ENCODE peak calls at places on chromosomes 11 and 22, in six cellular contexts. E is MCF 10A, P is mammary epithelial cell, W is IMR-90, J is left ventricle myocardium inferior, B is GM13977. S is an unnamed sample.

GRCh38 chr11:63478896-63479295 is 12.1 kb downstream of the PLAAT5 start:
- DNase-seq in E (peak), P (peak), W (peak), J (no peak), B (peak), S (peak)

GRCh38 chr11:113505541-113506375 is 30.6 kb upstream of the DRD2 start:
- DNase-seq in E (peak), P (peak), W (peak), J (no peak), B (no peak), S (no peak)

GRCh38 chr11:2148253-2149000 is 9.2 kb upstream of the IGF2 start:
- DNase-seq in E (no peak), P (no peak), W (no peak), J (no peak), B (no peak), S (no peak)

GRCh38 chr22:45757068-45757467 is 85.4 kb downstream of the ATXN10 start:
- DNase-seq in E (no peak), P (no peak), W (peak), J (peak), B (no peak), S (no peak)

GRCh38 chr11:22521226-22521625 is 104.4 kb downstream of the FANCF start:
- DNase-seq in E (peak), P (peak), W (peak), J (no peak), B (no peak), S (no peak)

GRCh38 chr22:35343664-35344550 is 37.0 kb upstream of the HMOX1 start:
- DNase-seq in E (no peak), P (no peak), W (no peak), J (no peak), B (no peak), S (no peak)

GRCh38 chr11:108565653-108566052 is 27.9 kb downstream of the EXPH5 start:
- DNase-seq in E (no peak), P (no peak), W (no peak), J (no peak), B (no peak), S (no peak)

GRCh38 chr22:22546490-22546889 is 12.6 kb downstream of the PRAME start:
- DNase-seq in E (peak), P (no peak), W (peak), J (no peak), B (no peak), S (no peak)

GRCh38 chr11:2578006-2578933 is 121.5 kb downstream of the KCNQ1OT1 start:
- DNase-seq in E (no peak), P (no peak), W (no peak), J (peak), B (no peak), S (no peak)

GRCh38 chr11:32374261-32374711 is 61.1 kb downstream of the WT1 start:
- DNase-seq in E (peak), P (no peak), W (peak), J (no peak), B (peak), S (peak)

GRCh38 chr11:115724709-115725108 is 220.5 kb upstream of the CADM1 start:
- DNase-seq in E (no peak), P (peak), W (peak), J (no peak), B (no peak), S (no peak)

GRCh38 chr22:46883547-46883946 is 121.1 kb downstream of the TBC1D22A start:
- DNase-seq in E (no peak), P (no peak), W (no peak), J (no peak), B (no peak), S (no peak)

GRCh38 chr22:42745118-42745517 is 24.4 kb upstream of the A4GALT start:
- DNase-seq in E (peak), P (peak), W (peak), J (no peak), B (peak), S (no peak)

GRCh38 chr11:6650980-6651379 is 4.6 kb downstream of the DCHS1 start:
- DNase-seq in E (no peak), P (no peak), W (peak), J (no peak), B (peak), S (no peak)

GRCh38 chr11:76814414-76814813 is 31.3 kb downstream of the TSKU start:
- DNase-seq in E (no peak), P (no peak), W (no peak), J (no peak), B (no peak), S (no peak)

GRCh38 chr11:108929241-108929640 is 264.4 kb downstream of the DDX10 start:
- DNase-seq in E (peak), P (peak), W (peak), J (no peak), B (no peak), S (no peak)

GRCh38 chr11:10934293-10934850 is 76.5 kb upstream of the ZBED5 start:
- DNase-seq in E (peak), P (peak), W (no peak), J (no peak), B (no peak), S (no peak)

GRCh38 chr11:133980665-133981064 is 23.9 kb upstream of the IGSF9B start:
- DNase-seq in E (no peak), P (no peak), W (no peak), J (no peak), B (no peak), S (no peak)

GRCh38 chr22:49658902-49659280 is 168.8 kb downstream of the BRD1 start:
- DNase-seq in E (no peak), P (no peak), W (no peak), J (no peak), B (no peak), S (no peak)

GRCh38 chr11:63510360-63511130 is 4.7 kb downstream of the LGALS12 start:
- DNase-seq in E (peak), P (no peak), W (no peak), J (peak), B (no peak), S (peak)

GRCh38 chr11:90135016-90135415 is 553 bp downstream of the NAALAD2 start:
- DNase-seq in E (no peak), P (no peak), W (no peak), J (no peak), B (no peak), S (no peak)

GRCh38 chr11:86495341-86495740 is 120.7 kb downstream of the CCDC81 start:
- DNase-seq in E (no peak), P (no peak), W (no peak), J (no peak), B (no peak), S (no peak)

GRCh38 chr22:23539135-23539838 is 40.8 kb downstream of the IGLL1 start:
- DNase-seq in E (peak), P (peak), W (peak), J (peak), B (peak), S (peak)

GRCh38 chr11:3165152-3165705 is at the start of gene OSBPL5:
- DNase-seq in E (peak), P (peak), W (peak), J (peak), B (no peak), S (no peak)

GRCh38 chr11:22920939-22921565 is 60.8 kb upstream of the CCDC179 start:
- DNase-seq in E (peak), P (peak), W (peak), J (no peak), B (peak), S (peak)

GRCh38 chr11:16096336-16096735 is 260.0 kb downstream of the SOX6 start:
- DNase-seq in E (peak), P (no peak), W (peak), J (no peak), B (no peak), S (no peak)

GRCh38 chr11:6612816-6613136 is 760 bp upstream of the TAF10 start:
- DNase-seq in E (no peak), P (no peak), W (no peak), J (no peak), B (no peak), S (no peak)

GRCh38 chr22:29820941-29821789 is 16.9 kb downstream of the ASCC2 start:
- DNase-seq in E (peak), P (peak), W (peak), J (peak), B (peak), S (peak)

GRCh38 chr22:50518628-50519027 is 6.8 kb downstream of the SCO2 start:
- DNase-seq in E (no peak), P (no peak), W (no peak), J (no peak), B (no peak), S (no peak)

GRCh38 chr11:28699701-28700100 is 591.5 kb downstream of the METTL15 start:
- DNase-seq in E (no peak), P (no peak), W (peak), J (no peak), B (no peak), S (no peak)
- TF ChIP-seq CTCF in E (no peak), P (no peak), W (no peak), J (no peak), B (no peak), S (no peak)

DNA sequence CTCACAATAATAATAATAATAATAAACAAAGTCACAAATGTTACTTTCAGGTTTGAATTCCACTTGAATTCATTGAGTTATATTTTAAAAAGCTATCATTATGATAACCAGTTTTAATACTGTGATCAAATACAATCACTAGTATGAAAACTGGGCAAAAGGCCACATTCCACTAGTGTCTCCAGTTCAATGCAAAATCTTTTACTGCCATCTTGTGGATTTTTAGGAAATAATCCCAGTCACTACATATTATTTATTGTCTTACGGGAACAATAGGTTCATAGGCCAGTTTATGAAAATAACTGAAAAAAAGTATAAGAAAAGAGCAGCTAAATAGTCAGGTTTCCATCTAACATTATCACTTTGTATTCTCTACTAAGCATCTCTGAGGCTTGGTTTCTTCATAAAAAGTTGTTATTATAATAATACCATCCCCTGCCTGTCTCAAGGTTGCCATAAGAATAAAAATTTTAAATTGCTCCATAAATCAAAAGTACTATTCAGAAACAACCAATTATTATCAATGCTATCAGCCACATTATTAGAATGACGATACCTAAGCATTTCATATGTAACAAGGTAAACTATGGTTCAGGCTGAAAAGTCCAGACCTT is 533.9 kb upstream of the CCDC90B start:
- DNase-seq in E (peak), P (peak), W (peak), J (no peak), B (peak), S (peak)
- TF ChIP-seq CTCF in E (peak), P (peak), W (peak), J (peak), B (peak), S (peak)

DNA sequence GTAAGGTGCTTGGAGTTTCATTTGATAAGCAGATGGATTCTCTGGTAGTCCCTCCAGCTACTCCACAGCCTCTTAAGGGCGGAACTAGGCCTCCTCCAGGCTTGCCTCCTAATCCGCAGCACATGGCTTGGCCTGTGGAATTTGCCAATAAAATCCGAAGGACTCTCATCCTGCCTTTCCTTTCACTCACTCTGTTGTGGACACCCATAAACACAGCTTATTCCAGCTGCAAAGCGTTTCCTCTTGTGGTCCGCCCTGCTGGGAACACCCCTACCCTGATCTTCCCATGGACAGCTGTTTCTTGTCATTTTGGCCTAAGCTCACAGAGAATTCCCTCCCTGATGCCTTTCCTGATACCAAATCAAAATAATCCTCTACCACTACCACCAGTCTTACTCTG is 546.2 kb downstream of the NTM start:
- DNase-seq in E (no peak), P (no peak), W (peak), J (no peak), B (no peak), S (no peak)
- TF ChIP-seq CTCF in E (no peak), P (no peak), W (no peak), J (no peak), B (no peak), S (no peak)

GRCh38 chr22:20271114-20271994 is 3.2 kb upstream of the RTN4R start:
- DNase-seq in E (no peak), P (no peak), W (no peak), J (no peak), B (no peak), S (no peak)
- TF ChIP-seq CTCF in E (no peak), P (no peak), W (no peak), J (no peak), B (no peak), S (no peak)

GRCh38 chr11:12158926-12159325 is 48.5 kb downstream of the MICAL2 start:
- DNase-seq in E (no peak), P (no peak), W (peak), J (no peak), B (no peak), S (no peak)

GRCh38 chr11:12155696-12156095 is 45.3 kb downstream of the MICAL2 start:
- DNase-seq in E (no peak), P (no peak), W (no peak), J (no peak), B (no peak), S (no peak)

GRCh38 chr11:12154871-12155668 is 44.7 kb downstream of the MICAL2 start:
- DNase-seq in E (no peak), P (no peak), W (no peak), J (no peak), B (no peak), S (no peak)

GRCh38 chr11:12156301-12157140 is 46.1 kb downstream of the MICAL2 start:
- DNase-seq in E (no peak), P (no peak), W (no peak), J (no peak), B (no peak), S (no peak)

GRCh38 chr11:12157241-12157661 is 46.9 kb downstream of the MICAL2 start:
- DNase-seq in E (no peak), P (no peak), W (peak), J (no peak), B (no peak), S (no peak)
- TF ChIP-seq CTCF in E (no peak), P (no peak), W (no peak), J (no peak), B (no peak), S (no peak)

DNA sequence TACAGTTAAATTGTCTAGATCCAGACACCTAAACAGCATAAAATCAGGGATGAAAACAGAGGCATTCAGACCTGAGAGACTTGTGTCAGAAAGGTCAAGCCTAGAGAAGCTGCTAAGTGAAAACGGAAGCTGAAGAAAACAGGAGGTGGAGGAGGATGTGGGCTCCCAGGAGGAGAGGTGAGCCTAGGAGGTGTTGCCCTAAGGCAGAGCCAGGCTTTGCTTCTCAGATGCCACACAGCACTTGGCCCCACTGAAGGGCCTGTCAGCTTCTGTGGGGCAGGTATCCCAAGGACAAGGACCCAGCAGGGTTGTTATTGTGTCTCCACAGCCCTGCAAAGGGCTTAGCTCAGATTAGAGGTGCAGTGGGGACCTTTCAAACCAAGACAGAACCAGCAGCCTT is 14.4 kb downstream of the UFD1 start:
- DNase-seq in E (no peak), P (no peak), W (no peak), J (no peak), B (no peak), S (no peak)
- TF ChIP-seq CTCF in E (no peak), P (no peak), W (no peak), J (no peak), B (no peak), S (no peak)

GRCh38 chr22:26393929-26394328 is 35.1 kb upstream of the ASPHD2 start:
- DNase-seq in E (no peak), P (no peak), W (no peak), J (no peak), B (no peak), S (no peak)
- TF ChIP-seq CTCF in E (no peak), P (no peak), W (no peak), J (no peak), B (peak), S (no peak)

GRCh38 chr11:73528877-73529530 is 68.9 kb downstream of the FAM168A start:
- DNase-seq in E (no peak), P (no peak), W (no peak), J (no peak), B (no peak), S (no peak)

GRCh38 chr11:73528013-73528412 is 69.9 kb downstream of the FAM168A start:
- DNase-seq in E (no peak), P (no peak), W (no peak), J (no peak), B (no peak), S (no peak)

GRCh38 chr11:73531386-73531785 is 66.5 kb downstream of the FAM168A start:
- DNase-seq in E (no peak), P (no peak), W (no peak), J (no peak), B (no peak), S (no peak)

GRCh38 chr11:73528420-73528819 is 69.5 kb downstream of the FAM168A start:
- DNase-seq in E (no peak), P (no peak), W (no peak), J (no peak), B (no peak), S (no peak)

DNA sequence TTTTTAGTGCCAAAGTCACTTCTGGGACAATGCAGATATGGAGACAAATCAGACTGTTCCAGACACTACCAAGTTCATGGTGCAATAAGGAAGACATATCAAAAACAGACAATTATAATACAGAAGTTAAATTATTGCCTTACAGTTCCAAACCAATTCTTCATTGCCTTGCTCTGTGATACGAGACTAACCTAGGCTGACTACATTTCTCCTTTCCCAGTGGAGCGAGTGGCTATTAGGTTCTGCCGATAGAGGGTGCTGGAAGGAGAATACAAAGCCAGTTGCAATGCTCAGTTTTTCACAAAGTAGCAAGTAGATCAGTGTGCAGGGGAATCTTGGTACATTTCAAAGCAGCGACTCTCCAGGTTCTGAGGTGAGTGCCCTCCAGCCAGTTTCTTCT is 67.8 kb downstream of the FAM168A start:
- DNase-seq in E (peak), P (no peak), W (no peak), J (no peak), B (no peak), S (no peak)
- TF ChIP-seq CTCF in E (peak), P (peak), W (no peak), J (peak), B (peak), S (no peak)

DNA sequence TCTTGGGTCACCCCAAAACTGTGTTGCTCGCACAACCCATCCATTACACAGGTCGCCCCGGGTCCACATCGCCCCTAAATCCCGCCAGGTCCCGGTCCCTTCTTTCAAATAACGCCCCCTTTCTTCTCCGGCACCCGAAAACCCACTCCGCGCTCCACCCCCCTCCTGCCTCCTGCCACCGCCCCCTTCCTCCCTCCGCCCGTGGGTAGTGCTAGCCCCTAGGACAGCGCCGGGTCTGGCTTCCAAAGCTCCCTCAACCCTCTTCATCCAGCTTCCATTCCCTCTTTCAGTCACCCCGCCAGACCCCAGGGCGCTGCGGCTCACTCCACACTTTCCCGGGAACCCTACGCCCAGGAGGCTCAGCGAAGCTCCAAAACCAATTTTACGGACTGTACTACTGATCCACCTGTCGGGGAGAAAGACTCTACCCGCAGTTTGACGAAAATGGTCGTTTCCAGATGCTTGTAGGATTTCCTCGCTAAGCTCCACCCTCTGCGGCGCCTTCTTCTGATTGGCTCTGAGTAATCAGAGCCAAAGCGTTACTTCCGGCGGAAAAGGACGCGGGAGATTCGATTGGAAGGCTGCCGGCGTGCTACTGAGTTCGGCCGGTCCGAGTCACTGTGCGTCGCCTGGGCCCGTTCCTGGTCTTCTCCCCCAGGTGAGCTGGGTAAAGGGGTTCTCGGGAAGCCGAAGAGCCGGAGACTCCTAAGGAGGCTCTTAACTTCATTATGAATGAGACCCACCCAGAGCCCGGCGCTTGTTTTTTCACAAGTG is at the start of gene DDIAS:
- DNase-seq in E (peak), P (peak), W (peak), J (peak), B (peak), S (peak)
- TF ChIP-seq CTCF in E (no peak), P (no peak), W (no peak), J (no peak), B (no peak), S (no peak)

GRCh38 chr11:46247664-46248063 is 29.8 kb upstream of the CREB3L1 start:
- DNase-seq in E (peak), P (peak), W (peak), J (no peak), B (peak), S (peak)
- TF ChIP-seq CTCF in E (peak), P (peak), W (peak), J (peak), B (peak), S (peak)